ENCODE peak calls at places on chromosome 5, in seven cellular contexts. One of them, this sample, is unnamed.

GRCh38 chr5:144457160-144457559 is 286.5 kb downstream of the KCTD16 start:
- DNase-seq in SK-N-SH: no peak
- DNase-seq in pancreas: no peak
- DNase-seq in heart right ventricle: no peak
- DNase-seq in body of pancreas: no peak
- DNase-seq in heart left ventricle: no peak
- DNase-seq in cardiac muscle cell: no peak
- DNase-seq in this sample: no peak

GRCh38 chr5:139426222-139426885 is 13.0 kb downstream of the DNAJC18 start:
- DNase-seq in SK-N-SH: no peak
- DNase-seq in pancreas: no peak
- DNase-seq in heart right ventricle: no peak
- DNase-seq in body of pancreas: no peak
- DNase-seq in heart left ventricle: no peak
- DNase-seq in cardiac muscle cell: no peak
- DNase-seq in this sample: no peak

GRCh38 chr5:15821506-15821905 is 321.5 kb downstream of the FBXL7 start:
- DNase-seq in SK-N-SH: no peak
- DNase-seq in pancreas: no peak
- DNase-seq in heart right ventricle: no peak
- DNase-seq in body of pancreas: no peak
- DNase-seq in heart left ventricle: no peak
- DNase-seq in cardiac muscle cell: no peak
- DNase-seq in this sample: no peak

GRCh38 chr5:133387621-133388020 is 224.7 kb downstream of the FSTL4 start:
- DNase-seq in SK-N-SH: no peak
- DNase-seq in pancreas: no peak
- DNase-seq in heart right ventricle: no peak
- DNase-seq in body of pancreas: no peak
- DNase-seq in heart left ventricle: no peak
- DNase-seq in cardiac muscle cell: no peak
- DNase-seq in this sample: peak; percentile 15

GRCh38 chr5:157857821-157858526 is 971 bp downstream of the CLINT1 start:
- DNase-seq in SK-N-SH: no peak
- DNase-seq in pancreas: no peak
- DNase-seq in heart right ventricle: no peak
- DNase-seq in body of pancreas: no peak
- DNase-seq in heart left ventricle: no peak
- DNase-seq in cardiac muscle cell: peak; percentile 11
- DNase-seq in this sample: no peak

GRCh38 chr5:156707750-156708149 is 142.3 kb upstream of the PPP1R2B start:
- DNase-seq in SK-N-SH: no peak
- DNase-seq in pancreas: no peak
- DNase-seq in heart right ventricle: no peak
- DNase-seq in body of pancreas: no peak
- DNase-seq in heart left ventricle: no peak
- DNase-seq in cardiac muscle cell: no peak
- DNase-seq in this sample: no peak

GRCh38 chr5:172142709-172143215 is 45.3 kb downstream of the STK10 start:
- DNase-seq in SK-N-SH: no peak
- DNase-seq in pancreas: no peak
- DNase-seq in heart right ventricle: no peak
- DNase-seq in body of pancreas: no peak
- DNase-seq in heart left ventricle: no peak
- DNase-seq in cardiac muscle cell: no peak
- DNase-seq in this sample: no peak

GRCh38 chr5:95027151-95027721 is 257.7 kb downstream of the MCTP1 start:
- DNase-seq in SK-N-SH: no peak
- DNase-seq in pancreas: no peak
- DNase-seq in heart right ventricle: no peak
- DNase-seq in body of pancreas: no peak
- DNase-seq in heart left ventricle: no peak
- DNase-seq in cardiac muscle cell: peak; percentile 13
- DNase-seq in this sample: no peak

GRCh38 chr5:128241071-128241695 is 157.6 kb downstream of the SLC12A2 start:
- DNase-seq in SK-N-SH: no peak
- DNase-seq in pancreas: no peak
- DNase-seq in heart right ventricle: no peak
- DNase-seq in body of pancreas: no peak
- DNase-seq in heart left ventricle: no peak
- DNase-seq in cardiac muscle cell: no peak
- DNase-seq in this sample: no peak

GRCh38 chr5:151155777-151156731 is 1.5 kb downstream of the ANXA6 start:
- DNase-seq in SK-N-SH: peak; percentile 87
- DNase-seq in pancreas: no peak
- DNase-seq in heart right ventricle: peak; percentile 26
- DNase-seq in body of pancreas: peak; percentile 21
- DNase-seq in heart left ventricle: peak; percentile 66
- DNase-seq in cardiac muscle cell: peak; percentile 80
- DNase-seq in this sample: no peak

GRCh38 chr5:169442354-169443248 is 141.0 kb upstream of the SPDL1 start:
- DNase-seq in SK-N-SH: no peak
- DNase-seq in pancreas: no peak
- DNase-seq in heart right ventricle: no peak
- DNase-seq in body of pancreas: no peak
- DNase-seq in heart left ventricle: no peak
- DNase-seq in cardiac muscle cell: no peak
- DNase-seq in this sample: no peak

GRCh38 chr5:94908889-94909480 is 290.5 kb downstream of the SLF1 start:
- DNase-seq in SK-N-SH: peak; percentile 43
- DNase-seq in pancreas: no peak
- DNase-seq in heart right ventricle: no peak
- DNase-seq in body of pancreas: no peak
- DNase-seq in heart left ventricle: no peak
- DNase-seq in cardiac muscle cell: peak; percentile 64
- DNase-seq in this sample: no peak

GRCh38 chr5:16568875-16569580 is 47.8 kb downstream of the RETREG1 start:
- DNase-seq in SK-N-SH: peak; percentile 80
- DNase-seq in pancreas: peak; percentile 48
- DNase-seq in heart right ventricle: peak; percentile 34
- DNase-seq in body of pancreas: no peak
- DNase-seq in heart left ventricle: no peak
- DNase-seq in cardiac muscle cell: no peak
- DNase-seq in this sample: no peak

GRCh38 chr5:56145106-56145505 is 88.0 kb downstream of the ANKRD55 start:
- DNase-seq in SK-N-SH: no peak
- DNase-seq in pancreas: no peak
- DNase-seq in heart right ventricle: no peak
- DNase-seq in body of pancreas: no peak
- DNase-seq in heart left ventricle: no peak
- DNase-seq in cardiac muscle cell: no peak
- DNase-seq in this sample: no peak
- H3K4me1 ChIP-seq in SK-N-SH: no peaks in the 10 kb centered on the region
- H3K4me1 ChIP-seq in pancreas: peaks cover 17% of the 10 kb centered on the region
- H3K4me1 ChIP-seq in heart right ventricle: no peaks in the 10 kb centered on the region
- H3K4me1 ChIP-seq in body of pancreas: peaks cover 42% of the 10 kb centered on the region
- H3K4me1 ChIP-seq in heart left ventricle: no peaks in the 10 kb centered on the region
- H3K4me1 ChIP-seq in cardiac muscle cell: no peaks in the 10 kb centered on the region
- H3K4me1 ChIP-seq in this sample: no peaks in the 10 kb centered on the region

GRCh38 chr5:154817815-154818214 is 32.6 kb downstream of the FAXDC2 start:
- DNase-seq in SK-N-SH: no peak
- DNase-seq in pancreas: no peak
- DNase-seq in heart right ventricle: no peak
- DNase-seq in body of pancreas: no peak
- DNase-seq in heart left ventricle: no peak
- DNase-seq in cardiac muscle cell: no peak
- DNase-seq in this sample: no peak

GRCh38 chr5:154820383-154820782 is 30.0 kb downstream of the FAXDC2 start:
- DNase-seq in SK-N-SH: no peak
- DNase-seq in pancreas: no peak
- DNase-seq in heart right ventricle: no peak
- DNase-seq in body of pancreas: no peak
- DNase-seq in heart left ventricle: no peak
- DNase-seq in cardiac muscle cell: no peak
- DNase-seq in this sample: no peak

GRCh38 chr5:154818459-154819116 is 31.8 kb downstream of the FAXDC2 start:
- DNase-seq in SK-N-SH: no peak
- DNase-seq in pancreas: no peak
- DNase-seq in heart right ventricle: no peak
- DNase-seq in body of pancreas: no peak
- DNase-seq in heart left ventricle: no peak
- DNase-seq in cardiac muscle cell: no peak
- DNase-seq in this sample: no peak

GRCh38 chr5:154816891-154817492 is 33.4 kb downstream of the FAXDC2 start:
- DNase-seq in SK-N-SH: no peak
- DNase-seq in pancreas: no peak
- DNase-seq in heart right ventricle: no peak
- DNase-seq in body of pancreas: no peak
- DNase-seq in heart left ventricle: no peak
- DNase-seq in cardiac muscle cell: no peak
- DNase-seq in this sample: no peak

DNA sequence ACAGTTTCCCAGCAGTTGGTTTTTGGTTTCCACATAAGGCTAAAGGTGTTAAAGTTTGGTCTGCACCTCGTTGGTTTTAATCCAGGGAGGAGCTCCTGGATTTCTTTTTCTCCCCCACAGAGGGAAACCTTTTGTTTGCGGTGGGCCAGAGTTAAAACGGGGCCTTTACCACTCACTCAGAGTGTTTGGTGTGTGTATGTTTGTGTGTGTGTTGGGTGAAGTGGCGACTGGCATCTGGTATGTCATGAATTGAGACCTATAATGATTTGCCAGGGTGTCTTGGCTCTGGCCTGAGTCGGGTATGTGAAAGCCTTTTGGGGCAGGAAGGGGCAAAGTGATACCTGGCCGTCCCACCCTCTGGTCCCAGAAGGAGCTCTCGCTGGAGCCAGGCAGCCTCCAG is 30.9 kb downstream of the FAXDC2 start:
- DNase-seq in SK-N-SH: no peak
- DNase-seq in pancreas: no peak
- DNase-seq in heart right ventricle: no peak
- DNase-seq in body of pancreas: no peak
- DNase-seq in heart left ventricle: no peak
- DNase-seq in cardiac muscle cell: no peak
- DNase-seq in this sample: no peak
- H3K36me3 ChIP-seq in SK-N-SH: peaks cover 66% of the 10 kb centered on the region
- H3K36me3 ChIP-seq in pancreas: peaks cover 19% of the 10 kb centered on the region
- H3K36me3 ChIP-seq in heart right ventricle: no peaks in the 10 kb centered on the region
- H3K36me3 ChIP-seq in body of pancreas: peaks cover 7% of the 10 kb centered on the region
- H3K36me3 ChIP-seq in heart left ventricle: peaks cover 99% of the 10 kb centered on the region
- H3K36me3 ChIP-seq in cardiac muscle cell: peaks cover 26% of the 10 kb centered on the region
- H3K36me3 ChIP-seq in this sample: no peaks in the 10 kb centered on the region

GRCh38 chr5:141517902-141518610 is 29.2 kb downstream of the PCDHGC5 start:
- DNase-seq in SK-N-SH: peak; percentile 62
- DNase-seq in pancreas: no peak
- DNase-seq in heart right ventricle: no peak
- DNase-seq in body of pancreas: no peak
- DNase-seq in heart left ventricle: no peak
- DNase-seq in cardiac muscle cell: no peak
- DNase-seq in this sample: no peak

GRCh38 chr5:141517321-141517720 is 28.4 kb downstream of the PCDHGC5 start:
- DNase-seq in SK-N-SH: no peak
- DNase-seq in pancreas: no peak
- DNase-seq in heart right ventricle: no peak
- DNase-seq in body of pancreas: no peak
- DNase-seq in heart left ventricle: no peak
- DNase-seq in cardiac muscle cell: no peak
- DNase-seq in this sample: no peak

GRCh38 chr5:141519605-141520288 is 30.9 kb downstream of the PCDHGC5 start:
- DNase-seq in SK-N-SH: no peak
- DNase-seq in pancreas: no peak
- DNase-seq in heart right ventricle: no peak
- DNase-seq in body of pancreas: no peak
- DNase-seq in heart left ventricle: no peak
- DNase-seq in cardiac muscle cell: no peak
- DNase-seq in this sample: no peak

GRCh38 chr5:141516648-141517025 is 27.8 kb downstream of the PCDHGC5 start:
- DNase-seq in SK-N-SH: no peak
- DNase-seq in pancreas: no peak
- DNase-seq in heart right ventricle: no peak
- DNase-seq in body of pancreas: no peak
- DNase-seq in heart left ventricle: no peak
- DNase-seq in cardiac muscle cell: no peak
- DNase-seq in this sample: peak; percentile 79

DNA sequence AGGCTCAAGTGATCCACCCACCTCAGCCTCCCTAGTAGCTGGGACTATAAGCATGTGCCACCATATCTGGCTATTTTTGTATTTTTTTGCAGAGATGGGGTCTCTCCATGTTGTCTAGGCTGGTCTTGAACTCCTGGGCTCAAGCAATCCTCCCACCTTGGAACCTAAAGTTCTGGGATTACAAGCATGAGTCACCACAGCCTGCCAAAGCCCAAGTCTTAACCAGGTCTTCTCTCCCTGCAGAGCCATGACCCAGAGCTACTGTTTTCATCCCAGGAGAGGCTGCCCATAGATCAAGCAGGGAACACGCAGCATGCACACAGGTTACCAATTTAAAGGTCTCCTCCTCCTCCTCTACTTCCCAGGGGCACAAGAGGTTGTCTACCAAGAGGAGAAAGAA is 29.7 kb downstream of the PCDHGC5 start:
- DNase-seq in SK-N-SH: no peak
- DNase-seq in pancreas: no peak
- DNase-seq in heart right ventricle: no peak
- DNase-seq in body of pancreas: no peak
- DNase-seq in heart left ventricle: no peak
- DNase-seq in cardiac muscle cell: no peak
- DNase-seq in this sample: no peak
- H3K4me1 ChIP-seq in SK-N-SH: peaks cover 77% of the 10 kb centered on the region
- H3K4me1 ChIP-seq in pancreas: no peaks in the 10 kb centered on the region
- H3K4me1 ChIP-seq in heart right ventricle: peaks cover 87% of the 10 kb centered on the region
- H3K4me1 ChIP-seq in body of pancreas: peaks cover 18% of the 10 kb centered on the region
- H3K4me1 ChIP-seq in heart left ventricle: peaks cover 57% of the 10 kb centered on the region
- H3K4me1 ChIP-seq in cardiac muscle cell: peaks cover 3% of the 10 kb centered on the region
- H3K4me1 ChIP-seq in this sample: peaks cover 2% of the 10 kb centered on the region

GRCh38 chr5:14101922-14102321 is 41.2 kb upstream of the TRIO start:
- DNase-seq in SK-N-SH: no peak
- DNase-seq in pancreas: no peak
- DNase-seq in heart right ventricle: no peak
- DNase-seq in body of pancreas: no peak
- DNase-seq in heart left ventricle: no peak
- DNase-seq in cardiac muscle cell: no peak
- DNase-seq in this sample: no peak

GRCh38 chr5:14102666-14103065 is 40.5 kb upstream of the TRIO start:
- DNase-seq in SK-N-SH: no peak
- DNase-seq in pancreas: no peak
- DNase-seq in heart right ventricle: no peak
- DNase-seq in body of pancreas: no peak
- DNase-seq in heart left ventricle: no peak
- DNase-seq in cardiac muscle cell: no peak
- DNase-seq in this sample: no peak

GRCh38 chr5:14100281-14100680 is 42.9 kb upstream of the TRIO start:
- DNase-seq in SK-N-SH: no peak
- DNase-seq in pancreas: no peak
- DNase-seq in heart right ventricle: no peak
- DNase-seq in body of pancreas: no peak
- DNase-seq in heart left ventricle: no peak
- DNase-seq in cardiac muscle cell: no peak
- DNase-seq in this sample: no peak

DNA sequence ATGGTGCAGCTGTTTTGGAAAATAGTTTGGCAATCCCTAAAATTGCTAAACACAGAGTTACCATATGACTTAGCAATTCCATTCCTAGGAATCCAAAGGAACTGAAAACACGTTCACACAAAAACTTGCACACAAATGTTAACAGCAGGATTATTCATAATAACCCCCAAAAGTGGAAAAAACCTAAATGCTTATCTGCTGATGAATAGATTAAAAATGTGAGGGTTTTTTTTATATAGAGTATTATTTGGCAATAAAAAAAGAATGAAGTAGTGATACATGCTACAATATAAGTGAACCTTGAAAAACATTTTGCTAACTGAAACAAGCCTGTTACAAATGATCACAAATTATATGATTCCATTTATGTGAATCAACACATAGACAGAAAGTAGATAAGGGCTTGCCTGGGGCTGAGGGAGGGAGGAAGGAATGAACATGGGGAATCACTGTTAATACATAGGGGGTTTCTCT is 45.1 kb upstream of the TRIO start:
- DNase-seq in SK-N-SH: no peak
- DNase-seq in pancreas: no peak
- DNase-seq in heart right ventricle: no peak
- DNase-seq in body of pancreas: no peak
- DNase-seq in heart left ventricle: no peak
- DNase-seq in cardiac muscle cell: no peak
- DNase-seq in this sample: no peak
- H3K36me3 ChIP-seq in SK-N-SH: no peaks in the 10 kb centered on the region
- H3K36me3 ChIP-seq in pancreas: no peaks in the 10 kb centered on the region
- H3K36me3 ChIP-seq in heart right ventricle: no peaks in the 10 kb centered on the region
- H3K36me3 ChIP-seq in body of pancreas: no peaks in the 10 kb centered on the region
- H3K36me3 ChIP-seq in heart left ventricle: no peaks in the 10 kb centered on the region
- H3K36me3 ChIP-seq in cardiac muscle cell: no peaks in the 10 kb centered on the region
- H3K36me3 ChIP-seq in this sample: no peaks in the 10 kb centered on the region

This sample was measured in aorta.